ENCODE peak calls at places on chromosomes 11 and 22, in five cellular contexts. One of them, this sample, is unnamed.

GRCh38 chr11:74680703-74681531 is 50.3 kb downstream of the CHRDL2 start:
- DNase-seq in ascending aorta: no peak
- DNase-seq in OCI-LY7: no peak
- DNase-seq in fibroblast of mammary gland: no peak
- DNase-seq in stomach: peak; percentile 45
- DNase-seq in this sample: no peak

GRCh38 chr11:2273771-2274170 is 3.4 kb upstream of the ASCL2 start:
- DNase-seq in ascending aorta: no peak
- DNase-seq in stomach: peak; percentile 56
- DNase-seq in fibroblast of mammary gland: no peak
- DNase-seq in OCI-LY7: no peak
- DNase-seq in this sample: no peak

GRCh38 chr11:134761926-134762247 is 349.8 kb upstream of the B3GAT1 start:
- DNase-seq in ascending aorta: no peak
- DNase-seq in stomach: no peak
- DNase-seq in OCI-LY7: no peak
- DNase-seq in fibroblast of mammary gland: no peak
- DNase-seq in this sample: no peak

GRCh38 chr11:126969865-126970479 is 30.6 kb downstream of the KIRREL3 start:
- DNase-seq in OCI-LY7: no peak
- DNase-seq in ascending aorta: no peak
- DNase-seq in stomach: no peak
- DNase-seq in fibroblast of mammary gland: peak; percentile 38
- DNase-seq in this sample: peak; percentile 14

GRCh38 chr11:77191823-77192495 is 63.9 kb downstream of the MYO7A start:
- DNase-seq in OCI-LY7: peak; percentile 23
- DNase-seq in stomach: peak; percentile 90
- DNase-seq in ascending aorta: no peak
- DNase-seq in fibroblast of mammary gland: peak; percentile 54
- DNase-seq in this sample: peak; percentile 51

GRCh38 chr11:111018571-111018970 is 227.0 kb upstream of the POU2AF2 start:
- DNase-seq in fibroblast of mammary gland: peak; percentile 77
- DNase-seq in ascending aorta: no peak
- DNase-seq in OCI-LY7: no peak
- DNase-seq in stomach: no peak
- DNase-seq in this sample: peak; percentile 53

GRCh38 chr11:129249923-129250322 is 57.8 kb upstream of the ARHGAP32 start:
- DNase-seq in stomach: no peak
- DNase-seq in fibroblast of mammary gland: peak; percentile 41
- DNase-seq in ascending aorta: no peak
- DNase-seq in OCI-LY7: no peak
- DNase-seq in this sample: no peak

GRCh38 chr11:2824851-2825250 is 60.7 kb downstream of the CDKN1C start:
- DNase-seq in ascending aorta: no peak
- DNase-seq in fibroblast of mammary gland: no peak
- DNase-seq in OCI-LY7: no peak
- DNase-seq in stomach: no peak
- DNase-seq in this sample: no peak

GRCh38 chr11:123159146-123159857 is 35.7 kb downstream of the CLMP start:
- DNase-seq in ascending aorta: peak; percentile 68
- DNase-seq in OCI-LY7: no peak
- DNase-seq in fibroblast of mammary gland: no peak
- DNase-seq in stomach: no peak
- DNase-seq in this sample: peak; percentile 45

GRCh38 chr11:123166095-123166559 is 28.9 kb downstream of the CLMP start:
- DNase-seq in OCI-LY7: peak; percentile 4
- DNase-seq in ascending aorta: no peak
- DNase-seq in stomach: no peak
- DNase-seq in fibroblast of mammary gland: peak; percentile 55
- DNase-seq in this sample: peak; percentile 99

GRCh38 chr11:123161386-123161785 is 33.7 kb downstream of the CLMP start:
- DNase-seq in fibroblast of mammary gland: no peak
- DNase-seq in ascending aorta: no peak
- DNase-seq in stomach: no peak
- DNase-seq in OCI-LY7: no peak
- DNase-seq in this sample: no peak

GRCh38 chr11:123164732-123165450 is 30.2 kb downstream of the CLMP start:
- DNase-seq in OCI-LY7: no peak
- DNase-seq in stomach: no peak
- DNase-seq in ascending aorta: no peak
- DNase-seq in fibroblast of mammary gland: no peak
- DNase-seq in this sample: peak; percentile 72

DNA sequence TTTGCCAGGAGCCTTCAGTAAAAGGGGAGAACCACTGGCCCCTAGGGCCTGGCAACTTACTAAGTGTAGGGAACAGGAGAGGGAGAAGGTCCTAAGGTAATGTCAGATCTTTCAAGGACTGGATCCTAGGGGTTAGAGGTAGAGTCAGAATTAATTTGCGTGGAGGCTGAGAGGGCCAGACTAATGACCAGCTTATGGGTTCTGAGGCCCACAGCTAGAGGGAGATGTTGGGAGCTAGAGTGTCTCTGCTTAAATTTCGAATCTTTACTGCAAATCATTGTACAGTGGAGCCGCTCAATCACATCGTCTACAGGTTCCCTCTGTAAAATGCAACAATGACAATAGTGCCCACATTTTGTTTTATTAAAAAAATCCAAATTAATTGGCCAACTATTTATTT is 31.4 kb downstream of the CLMP start:
- DNase-seq in stomach: no peak
- DNase-seq in OCI-LY7: no peak
- DNase-seq in ascending aorta: no peak
- DNase-seq in fibroblast of mammary gland: no peak
- DNase-seq in this sample: no peak
- TF ChIP-seq CTCF in stomach: no peak
- TF ChIP-seq CTCF in OCI-LY7: peak; percentile 42
- TF ChIP-seq CTCF in ascending aorta: no peak
- TF ChIP-seq CTCF in fibroblast of mammary gland: peak; percentile 24
- TF ChIP-seq CTCF in this sample: peak; percentile 33

GRCh38 chr11:13924801-13925327 is 37.7 kb upstream of the SPON1 start:
- DNase-seq in stomach: no peak
- DNase-seq in OCI-LY7: peak; percentile 82
- DNase-seq in fibroblast of mammary gland: no peak
- DNase-seq in ascending aorta: no peak
- DNase-seq in this sample: no peak

GRCh38 chr11:13927496-13927895 is 35.0 kb upstream of the SPON1 start:
- DNase-seq in ascending aorta: no peak
- DNase-seq in stomach: no peak
- DNase-seq in fibroblast of mammary gland: no peak
- DNase-seq in OCI-LY7: no peak
- DNase-seq in this sample: no peak

GRCh38 chr11:13928566-13929251 is 33.8 kb upstream of the SPON1 start:
- DNase-seq in stomach: no peak
- DNase-seq in ascending aorta: no peak
- DNase-seq in fibroblast of mammary gland: peak; percentile 85
- DNase-seq in OCI-LY7: peak; percentile 84
- DNase-seq in this sample: peak; percentile 91

GRCh38 chr11:13923716-13924650 is 38.5 kb upstream of the SPON1 start:
- DNase-seq in fibroblast of mammary gland: no peak
- DNase-seq in stomach: no peak
- DNase-seq in ascending aorta: no peak
- DNase-seq in OCI-LY7: peak; percentile 90
- DNase-seq in this sample: no peak

GRCh38 chr11:13923182-13923581 is 39.3 kb upstream of the SPON1 start:
- DNase-seq in ascending aorta: no peak
- DNase-seq in stomach: no peak
- DNase-seq in fibroblast of mammary gland: no peak
- DNase-seq in OCI-LY7: peak; percentile 52
- DNase-seq in this sample: no peak
- TF ChIP-seq CTCF in ascending aorta: no peak
- TF ChIP-seq CTCF in stomach: no peak
- TF ChIP-seq CTCF in fibroblast of mammary gland: no peak
- TF ChIP-seq CTCF in OCI-LY7: no peak
- TF ChIP-seq CTCF in this sample: no peak

GRCh38 chr22:26327306-26327705 is 101.8 kb upstream of the ASPHD2 start:
- DNase-seq in ascending aorta: no peak
- DNase-seq in OCI-LY7: no peak
- DNase-seq in fibroblast of mammary gland: no peak
- DNase-seq in stomach: no peak
- DNase-seq in this sample: no peak

GRCh38 chr22:26333088-26333800 is 95.8 kb upstream of the ASPHD2 start:
- DNase-seq in ascending aorta: no peak
- DNase-seq in OCI-LY7: no peak
- DNase-seq in stomach: no peak
- DNase-seq in fibroblast of mammary gland: no peak
- DNase-seq in this sample: no peak

GRCh38 chr22:26334232-26334631 is 94.8 kb upstream of the ASPHD2 start:
- DNase-seq in OCI-LY7: no peak
- DNase-seq in ascending aorta: no peak
- DNase-seq in fibroblast of mammary gland: no peak
- DNase-seq in stomach: no peak
- DNase-seq in this sample: no peak

GRCh38 chr22:26328221-26328620 is 100.8 kb upstream of the ASPHD2 start:
- DNase-seq in OCI-LY7: no peak
- DNase-seq in fibroblast of mammary gland: no peak
- DNase-seq in ascending aorta: no peak
- DNase-seq in stomach: no peak
- DNase-seq in this sample: no peak

GRCh38 chr22:26330971-26331625 is 98.0 kb upstream of the ASPHD2 start:
- DNase-seq in fibroblast of mammary gland: peak; percentile 46
- DNase-seq in ascending aorta: no peak
- DNase-seq in OCI-LY7: peak; percentile 68
- DNase-seq in stomach: peak; percentile 44
- DNase-seq in this sample: peak; percentile 33
- TF ChIP-seq CTCF in fibroblast of mammary gland: peak; percentile 89
- TF ChIP-seq CTCF in ascending aorta: peak; percentile 44
- TF ChIP-seq CTCF in OCI-LY7: peak; percentile 98
- TF ChIP-seq CTCF in stomach: peak; percentile 54
- TF ChIP-seq CTCF in this sample: peak; percentile 82

GRCh38 chr22:35301370-35301874 is 1.7 kb downstream of the TOM1 start:
- DNase-seq in fibroblast of mammary gland: peak; percentile 99
- DNase-seq in ascending aorta: peak; percentile 50
- DNase-seq in OCI-LY7: no peak
- DNase-seq in stomach: no peak
- DNase-seq in this sample: peak; percentile 100

GRCh38 chr22:35299717-35300497 is at the start of gene TOM1:
- DNase-seq in stomach: peak; percentile 98
- DNase-seq in ascending aorta: peak; percentile 89
- DNase-seq in fibroblast of mammary gland: peak; percentile 99
- DNase-seq in OCI-LY7: peak; percentile 99
- DNase-seq in this sample: peak; percentile 100

GRCh38 chr22:35303029-35303624 is 3.4 kb downstream of the TOM1 start:
- DNase-seq in fibroblast of mammary gland: no peak
- DNase-seq in OCI-LY7: no peak
- DNase-seq in ascending aorta: no peak
- DNase-seq in stomach: no peak
- DNase-seq in this sample: no peak

GRCh38 chr22:35299217-35299716 is 427 bp upstream of the TOM1 start:
- DNase-seq in OCI-LY7: peak; percentile 57
- DNase-seq in ascending aorta: no peak
- DNase-seq in stomach: no peak
- DNase-seq in fibroblast of mammary gland: peak; percentile 28
- DNase-seq in this sample: peak; percentile 74
- TF ChIP-seq CTCF in OCI-LY7: peak; percentile 57
- TF ChIP-seq CTCF in ascending aorta: no peak
- TF ChIP-seq CTCF in stomach: no peak
- TF ChIP-seq CTCF in fibroblast of mammary gland: no peak
- TF ChIP-seq CTCF in this sample: no peak

This sample was measured in fibroblast of villous mesenchyme.